ENCODE peak calls at places on chromosomes 11 and 22, in ten cellular contexts. One of them, this sample, is unnamed.

GRCh38 chr11:95792700-95793099 is 2.4 kb downstream of the CEP57 start:
- DNase-seq in right lobe of liver: no peak
- DNase-seq in aorta: no peak
- DNase-seq in fibroblast of lung: no peak
- DNase-seq in spleen: no peak
- DNase-seq in upper lobe of right lung: no peak
- DNase-seq in A549: no peak
- DNase-seq in IMR-90: no peak
- DNase-seq in CD8-positive, alpha-beta T cell: no peak
- DNase-seq in esophagus muscularis mucosa: no peak
- DNase-seq in this sample: no peak

GRCh38 chr11:108873305-108873704 is 208.4 kb downstream of the DDX10 start:
- DNase-seq in right lobe of liver: no peak
- DNase-seq in aorta: no peak
- DNase-seq in fibroblast of lung: no peak
- DNase-seq in spleen: no peak
- DNase-seq in upper lobe of right lung: no peak
- DNase-seq in A549: no peak
- DNase-seq in IMR-90: peak; percentile 17
- DNase-seq in CD8-positive, alpha-beta T cell: no peak
- DNase-seq in esophagus muscularis mucosa: no peak
- DNase-seq in this sample: no peak

GRCh38 chr11:66600219-66600923 is 7.4 kb downstream of the CCS start:
- DNase-seq in right lobe of liver: no peak
- DNase-seq in aorta: no peak
- DNase-seq in fibroblast of lung: no peak
- DNase-seq in spleen: no peak
- DNase-seq in upper lobe of right lung: no peak
- DNase-seq in A549: no peak
- DNase-seq in IMR-90: peak; percentile 36
- DNase-seq in CD8-positive, alpha-beta T cell: no peak
- DNase-seq in esophagus muscularis mucosa: no peak
- DNase-seq in this sample: no peak

GRCh38 chr11:47051217-47051616 is 114.7 kb downstream of the CSTPP1 start:
- DNase-seq in right lobe of liver: no peak
- DNase-seq in aorta: no peak
- DNase-seq in fibroblast of lung: peak; percentile 37
- DNase-seq in spleen: no peak
- DNase-seq in upper lobe of right lung: no peak
- DNase-seq in A549: no peak
- DNase-seq in IMR-90: peak; percentile 51
- DNase-seq in CD8-positive, alpha-beta T cell: no peak
- DNase-seq in esophagus muscularis mucosa: no peak
- DNase-seq in this sample: no peak

GRCh38 chr11:83819936-83820549 is 533.9 kb upstream of the CCDC90B start:
- DNase-seq in right lobe of liver: no peak
- DNase-seq in aorta: no peak
- DNase-seq in fibroblast of lung: peak; percentile 84
- DNase-seq in spleen: no peak
- DNase-seq in upper lobe of right lung: no peak
- DNase-seq in A549: peak; percentile 41
- DNase-seq in IMR-90: peak; percentile 79
- DNase-seq in CD8-positive, alpha-beta T cell: no peak
- DNase-seq in esophagus muscularis mucosa: no peak
- DNase-seq in this sample: no peak

GRCh38 chr11:69889400-69890372 is 70.5 kb upstream of the FGF3 start:
- DNase-seq in right lobe of liver: no peak
- DNase-seq in aorta: peak; percentile 21
- DNase-seq in fibroblast of lung: no peak
- DNase-seq in spleen: peak; percentile 47
- DNase-seq in upper lobe of right lung: no peak
- DNase-seq in A549: no peak
- DNase-seq in IMR-90: no peak
- DNase-seq in CD8-positive, alpha-beta T cell: no peak
- DNase-seq in esophagus muscularis mucosa: no peak
- DNase-seq in this sample: peak; percentile 33

GRCh38 chr11:46127150-46127638 is 5.9 kb upstream of the PHF21A start:
- DNase-seq in right lobe of liver: peak; percentile 56
- DNase-seq in aorta: no peak
- DNase-seq in fibroblast of lung: peak; percentile 80
- DNase-seq in spleen: peak; percentile 77
- DNase-seq in upper lobe of right lung: no peak
- DNase-seq in A549: peak; percentile 97
- DNase-seq in IMR-90: peak; percentile 49
- DNase-seq in CD8-positive, alpha-beta T cell: peak; percentile 69
- DNase-seq in esophagus muscularis mucosa: no peak
- DNase-seq in this sample: no peak

GRCh38 chr22:46984751-46985506 is 222.5 kb downstream of the TBC1D22A start:
- DNase-seq in right lobe of liver: no peak
- DNase-seq in aorta: no peak
- DNase-seq in fibroblast of lung: peak; percentile 62
- DNase-seq in spleen: no peak
- DNase-seq in upper lobe of right lung: no peak
- DNase-seq in A549: no peak
- DNase-seq in IMR-90: peak; percentile 69
- DNase-seq in CD8-positive, alpha-beta T cell: no peak
- DNase-seq in esophagus muscularis mucosa: no peak
- DNase-seq in this sample: no peak

GRCh38 chr22:50732681-50733080 is 5.3 kb upstream of the ACR start:
- DNase-seq in right lobe of liver: peak; percentile 37
- DNase-seq in aorta: peak; percentile 41
- DNase-seq in fibroblast of lung: no peak
- DNase-seq in spleen: no peak
- DNase-seq in upper lobe of right lung: no peak
- DNase-seq in A549: no peak
- DNase-seq in IMR-90: no peak
- DNase-seq in CD8-positive, alpha-beta T cell: no peak
- DNase-seq in esophagus muscularis mucosa: no peak
- DNase-seq in this sample: no peak

GRCh38 chr22:20560716-20561115 is 53.3 kb downstream of the MED15 start:
- DNase-seq in right lobe of liver: no peak
- DNase-seq in aorta: no peak
- DNase-seq in fibroblast of lung: no peak
- DNase-seq in spleen: no peak
- DNase-seq in upper lobe of right lung: no peak
- DNase-seq in A549: no peak
- DNase-seq in IMR-90: no peak
- DNase-seq in CD8-positive, alpha-beta T cell: no peak
- DNase-seq in esophagus muscularis mucosa: no peak
- DNase-seq in this sample: no peak

GRCh38 chr22:20563941-20564371 is 56.5 kb downstream of the MED15 start:
- DNase-seq in right lobe of liver: no peak
- DNase-seq in aorta: no peak
- DNase-seq in fibroblast of lung: no peak
- DNase-seq in spleen: no peak
- DNase-seq in upper lobe of right lung: no peak
- DNase-seq in A549: no peak
- DNase-seq in IMR-90: no peak
- DNase-seq in CD8-positive, alpha-beta T cell: no peak
- DNase-seq in esophagus muscularis mucosa: no peak
- DNase-seq in this sample: no peak

GRCh38 chr22:20561882-20562281 is 54.5 kb downstream of the MED15 start:
- DNase-seq in right lobe of liver: no peak
- DNase-seq in aorta: no peak
- DNase-seq in fibroblast of lung: no peak
- DNase-seq in spleen: no peak
- DNase-seq in upper lobe of right lung: no peak
- DNase-seq in A549: no peak
- DNase-seq in IMR-90: no peak
- DNase-seq in CD8-positive, alpha-beta T cell: no peak
- DNase-seq in esophagus muscularis mucosa: no peak
- DNase-seq in this sample: no peak

GRCh38 chr22:20563464-20563906 is 56.1 kb downstream of the MED15 start:
- DNase-seq in right lobe of liver: no peak
- DNase-seq in aorta: no peak
- DNase-seq in fibroblast of lung: no peak
- DNase-seq in spleen: no peak
- DNase-seq in upper lobe of right lung: no peak
- DNase-seq in A549: no peak
- DNase-seq in IMR-90: no peak
- DNase-seq in CD8-positive, alpha-beta T cell: no peak
- DNase-seq in esophagus muscularis mucosa: no peak
- DNase-seq in this sample: no peak

DNA sequence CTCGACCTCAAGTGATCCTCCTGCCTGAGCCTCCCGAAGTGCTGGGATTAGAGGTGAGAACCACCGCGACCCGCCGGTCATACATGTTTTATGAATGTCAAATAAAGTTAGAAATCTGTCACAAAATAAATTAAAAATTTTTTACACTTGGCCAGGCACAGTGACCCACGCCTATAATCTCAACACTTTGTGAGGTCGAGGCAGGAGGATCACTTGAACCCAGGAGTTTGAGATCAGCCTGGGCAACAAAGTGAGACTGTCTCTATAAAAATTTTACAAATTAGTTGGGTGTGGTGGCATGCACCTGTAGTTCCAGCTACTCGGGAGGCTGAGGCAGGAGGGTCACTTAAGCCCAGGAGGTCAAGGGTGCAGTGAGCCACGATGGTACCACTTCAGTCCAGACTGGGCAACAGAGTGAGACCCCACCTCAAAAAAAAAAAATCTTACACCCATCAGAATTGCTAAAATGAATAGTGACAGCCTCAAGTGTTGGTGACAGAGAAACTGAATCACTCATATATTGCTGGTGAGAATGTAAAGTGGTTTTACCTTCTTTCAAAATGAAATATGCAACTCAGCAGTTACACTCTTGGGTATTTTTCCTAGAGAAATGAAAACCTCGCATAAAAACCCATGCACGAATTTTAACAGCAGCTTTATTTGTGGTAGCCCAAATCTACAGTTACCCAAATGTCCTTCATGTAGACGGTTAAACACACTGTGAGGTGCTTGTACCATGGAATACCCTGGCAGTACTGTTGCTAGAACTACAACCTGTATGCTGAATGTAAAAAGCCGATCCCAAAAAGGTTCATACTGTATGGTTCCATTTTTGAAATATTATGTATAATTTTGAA is 55.4 kb downstream of the MED15 start:
- DNase-seq in right lobe of liver: no peak
- DNase-seq in aorta: peak; percentile 40
- DNase-seq in fibroblast of lung: no peak
- DNase-seq in spleen: peak; percentile 35
- DNase-seq in upper lobe of right lung: no peak
- DNase-seq in A549: no peak
- DNase-seq in IMR-90: no peak
- DNase-seq in CD8-positive, alpha-beta T cell: no peak
- DNase-seq in esophagus muscularis mucosa: no peak
- DNase-seq in this sample: no peak
- H3K4me3 ChIP-seq in right lobe of liver: no peak overlapping the region
- H3K4me3 ChIP-seq in aorta: no peak overlapping the region
- H3K4me3 ChIP-seq in fibroblast of lung: no peak overlapping the region
- H3K4me3 ChIP-seq in spleen: no peak overlapping the region
- H3K4me3 ChIP-seq in upper lobe of right lung: no peak overlapping the region
- H3K4me3 ChIP-seq in A549: no peak overlapping the region
- H3K4me3 ChIP-seq in IMR-90: no peak overlapping the region
- H3K4me3 ChIP-seq in CD8-positive, alpha-beta T cell: no peak overlapping the region
- H3K4me3 ChIP-seq in esophagus muscularis mucosa: no peak overlapping the region
- H3K4me3 ChIP-seq in this sample: no peak overlapping the region

DNA sequence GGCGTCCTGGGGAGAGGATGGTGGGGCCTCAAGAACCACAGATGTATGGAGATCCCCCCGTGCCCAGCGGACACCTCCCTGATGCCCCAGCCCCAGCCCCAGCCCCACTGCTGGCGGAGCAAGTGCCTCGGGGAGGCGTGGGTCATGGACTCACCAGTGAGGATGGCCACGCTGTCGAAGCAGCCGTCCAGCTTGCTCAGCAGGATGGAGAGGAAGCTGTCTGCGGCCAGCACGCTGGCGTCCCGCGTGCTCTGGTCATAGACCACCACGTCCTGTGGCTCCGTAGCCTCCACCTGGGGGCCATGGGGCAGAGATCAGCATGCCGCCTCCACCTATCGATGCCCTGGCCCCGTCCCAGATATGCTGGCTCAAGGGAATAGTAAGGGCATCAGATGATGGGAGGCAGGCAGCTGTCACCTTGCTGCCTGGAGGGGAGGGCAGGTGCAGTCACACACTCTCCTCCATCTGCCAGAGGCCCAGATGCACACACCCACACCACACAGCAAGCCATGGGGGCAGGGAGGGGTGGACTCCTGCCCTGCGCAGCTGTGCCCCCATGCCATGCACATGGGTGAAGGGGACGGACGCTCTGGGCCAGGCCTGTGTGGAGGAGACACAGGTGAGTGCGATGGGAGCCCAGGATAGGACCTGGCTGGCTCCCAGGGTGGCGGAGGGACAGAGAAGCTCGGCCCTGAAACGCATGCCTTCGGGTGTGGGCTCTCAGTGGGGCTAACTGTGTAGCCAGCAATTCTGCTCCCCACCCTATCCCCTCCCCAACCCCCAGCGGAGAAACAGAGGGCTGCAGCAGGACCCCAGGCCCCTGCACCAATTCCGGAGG is 8.2 kb downstream of the DUSP8 start:
- DNase-seq in right lobe of liver: no peak
- DNase-seq in aorta: no peak
- DNase-seq in fibroblast of lung: no peak
- DNase-seq in spleen: no peak
- DNase-seq in upper lobe of right lung: peak; percentile 54
- DNase-seq in A549: no peak
- DNase-seq in IMR-90: no peak
- DNase-seq in CD8-positive, alpha-beta T cell: no peak
- DNase-seq in esophagus muscularis mucosa: no peak
- DNase-seq in this sample: no peak
- H3K27ac ChIP-seq in right lobe of liver: no peak overlapping the region
- H3K27ac ChIP-seq in aorta: no peak overlapping the region
- H3K27ac ChIP-seq in fibroblast of lung: no peak overlapping the region
- H3K27ac ChIP-seq in spleen: no peak overlapping the region
- H3K27ac ChIP-seq in upper lobe of right lung: no peak overlapping the region
- H3K27ac ChIP-seq in A549: peak overlapping the region; percentile 38
- H3K27ac ChIP-seq in IMR-90: no peak overlapping the region
- H3K27ac ChIP-seq in CD8-positive, alpha-beta T cell: no peak overlapping the region
- H3K27ac ChIP-seq in esophagus muscularis mucosa: peak overlapping the region; percentile 52
- H3K27ac ChIP-seq in this sample: no peak overlapping the region

DNA sequence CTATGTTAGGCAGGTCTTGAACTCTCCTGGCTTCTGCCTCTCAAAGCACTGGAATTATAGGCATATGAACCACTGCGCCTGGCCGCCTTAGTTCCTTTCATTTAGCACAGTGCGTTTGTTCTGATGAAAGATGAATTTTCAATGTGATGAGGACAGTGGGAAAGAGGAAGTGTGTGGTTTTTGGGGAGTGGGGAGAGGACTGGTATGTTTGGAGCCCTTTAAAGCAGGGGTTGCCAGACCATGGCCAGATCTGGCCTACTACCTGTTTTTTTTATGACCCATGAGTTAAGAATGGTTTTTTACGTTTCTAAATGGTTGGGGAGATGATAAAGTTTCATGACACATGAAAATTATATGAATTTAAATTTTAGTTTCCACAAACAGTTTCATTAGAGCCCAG is 12.5 kb downstream of the ATXN10 start:
- DNase-seq in right lobe of liver: no peak
- DNase-seq in aorta: no peak
- DNase-seq in fibroblast of lung: no peak
- DNase-seq in spleen: no peak
- DNase-seq in upper lobe of right lung: no peak
- DNase-seq in A549: no peak
- DNase-seq in IMR-90: peak; percentile 46
- DNase-seq in CD8-positive, alpha-beta T cell: no peak
- DNase-seq in esophagus muscularis mucosa: no peak
- DNase-seq in this sample: no peak
- H3K4me3 ChIP-seq in right lobe of liver: no peak overlapping the region
- H3K4me3 ChIP-seq in aorta: no peak overlapping the region
- H3K4me3 ChIP-seq in fibroblast of lung: no peak overlapping the region
- H3K4me3 ChIP-seq in spleen: no peak overlapping the region
- H3K4me3 ChIP-seq in upper lobe of right lung: no peak overlapping the region
- H3K4me3 ChIP-seq in A549: no peak overlapping the region
- H3K4me3 ChIP-seq in IMR-90: no peak overlapping the region
- H3K4me3 ChIP-seq in CD8-positive, alpha-beta T cell: no peak overlapping the region
- H3K4me3 ChIP-seq in esophagus muscularis mucosa: no peak overlapping the region
- H3K4me3 ChIP-seq in this sample: no peak overlapping the region

GRCh38 chr11:73528877-73529530 is 68.9 kb downstream of the FAM168A start:
- DNase-seq in right lobe of liver: no peak
- DNase-seq in aorta: no peak
- DNase-seq in fibroblast of lung: no peak
- DNase-seq in spleen: no peak
- DNase-seq in upper lobe of right lung: no peak
- DNase-seq in A549: no peak
- DNase-seq in IMR-90: no peak
- DNase-seq in CD8-positive, alpha-beta T cell: no peak
- DNase-seq in esophagus muscularis mucosa: no peak
- DNase-seq in this sample: no peak
- H3K27ac ChIP-seq in right lobe of liver: no peak overlapping the region
- H3K27ac ChIP-seq in aorta: no peak overlapping the region
- H3K27ac ChIP-seq in fibroblast of lung: no peak overlapping the region
- H3K27ac ChIP-seq in spleen: peak overlapping the region; percentile 30
- H3K27ac ChIP-seq in upper lobe of right lung: peak overlapping the region; percentile 73
- H3K27ac ChIP-seq in A549: no peak overlapping the region
- H3K27ac ChIP-seq in IMR-90: no peak overlapping the region
- H3K27ac ChIP-seq in CD8-positive, alpha-beta T cell: no peak overlapping the region
- H3K27ac ChIP-seq in esophagus muscularis mucosa: no peak overlapping the region
- H3K27ac ChIP-seq in this sample: no peak overlapping the region